ENCODE peak calls at places on chromosomes 16 and 17, in ten cellular contexts. C is osteoblast, L is HCT116, Q is GM12878, X is GM23248, R is mammary epithelial cell, K is K562, N is fibroblast of lung, Z is H9, W is IMR-90. B is an unnamed sample.

GRCh38 chr16:67269766-67270165 is 9.6 kb upstream of the PLEKHG4 start:
- DNase-seq in Z (peak), K (no peak), C (peak), X (peak), R (peak), Q (no peak), W (no peak), N (peak), L (no peak), B (no peak)

GRCh38 chr17:21210411-21211076 is 3.4 kb downstream of the TMEM11 start:
- DNase-seq in C (no peak), X (no peak), Z (no peak), K (no peak), Q (no peak), R (no peak), L (no peak), W (no peak), N (no peak), B (no peak)

GRCh38 chr17:66976781-66977201 is 12.3 kb downstream of the CACNG4 start:
- DNase-seq in N (no peak), K (no peak), Q (no peak), X (no peak), Z (no peak), L (no peak), C (peak), W (no peak), R (no peak), B (no peak)

GRCh38 chr17:46023783-46024388 is 24.8 kb downstream of the STH start:
- DNase-seq in C (no peak), K (no peak), L (no peak), R (no peak), N (no peak), Q (no peak), X (no peak), W (no peak), Z (no peak), B (no peak)

GRCh38 chr16:7792346-7792745 is 459.7 kb downstream of the RBFOX1 start:
- DNase-seq in N (no peak), X (no peak), W (no peak), K (no peak), Z (no peak), Q (no peak), R (no peak), L (no peak), C (no peak), B (no peak)

GRCh38 chr17:43556292-43556691 is 10.2 kb upstream of the ETV4 start:
- DNase-seq in L (no peak), K (peak), C (peak), R (peak), W (peak), N (no peak), Z (no peak), Q (no peak), X (peak), B (no peak)

GRCh38 chr16:22859925-22860324 is 46.0 kb downstream of the HS3ST2 start:
- DNase-seq in X (no peak), Q (no peak), Z (peak), C (peak), R (no peak), N (no peak), W (no peak), K (no peak), L (no peak), B (no peak)

GRCh38 chr16:22071352-22071923 is 20.9 kb upstream of the VWA3A start:
- DNase-seq in N (no peak), W (no peak), R (peak), Z (no peak), X (no peak), Q (no peak), K (no peak), L (no peak), C (no peak), B (no peak)

GRCh38 chr17:76416899-76417298 is 32.5 kb downstream of the SPHK1 start:
- DNase-seq in R (no peak), Q (no peak), X (no peak), K (no peak), N (no peak), W (no peak), Z (no peak), L (no peak), C (no peak), B (no peak)

GRCh38 chr16:67884684-67885083 is at the start of gene NRN1L:
- DNase-seq in K (peak), N (peak), Q (no peak), X (peak), Z (peak), W (peak), R (peak), L (no peak), C (peak), B (peak)

GRCh38 chr17:17119533-17119932 is 77.3 kb downstream of the MPRIP start:
- DNase-seq in C (peak), W (peak), Z (no peak), L (no peak), R (peak), Q (peak), K (no peak), N (peak), X (peak), B (peak)

GRCh38 chr17:9922012-9922848 is 17.2 kb upstream of the RCVRN start:
- DNase-seq in X (no peak), R (no peak), Z (no peak), K (no peak), W (no peak), N (no peak), C (no peak), L (no peak), Q (no peak), B (no peak)

GRCh38 chr16:50088302-50088701 is 22.5 kb downstream of the HEATR3 start:
- DNase-seq in Q (no peak), R (peak), X (no peak), N (no peak), W (no peak), L (no peak), C (no peak), Z (no peak), K (no peak), B (no peak)

GRCh38 chr17:42248351-42249179 is 27.6 kb downstream of the STAT5B start:
- DNase-seq in R (no peak), W (peak), X (peak), L (no peak), K (no peak), C (peak), Q (peak), Z (no peak), N (peak), B (peak)

GRCh38 chr17:54046570-54046969 is 223.8 kb downstream of the KIF2B start:
- DNase-seq in C (no peak), L (no peak), N (no peak), X (no peak), K (no peak), W (no peak), R (no peak), Z (no peak), Q (no peak), B (no peak)

GRCh38 chr16:7025616-7026190 is 306.9 kb upstream of the RBFOX1 start:
- DNase-seq in R (no peak), N (no peak), L (no peak), C (no peak), Q (no peak), X (peak), K (peak), Z (peak), W (no peak), B (peak)

DNA sequence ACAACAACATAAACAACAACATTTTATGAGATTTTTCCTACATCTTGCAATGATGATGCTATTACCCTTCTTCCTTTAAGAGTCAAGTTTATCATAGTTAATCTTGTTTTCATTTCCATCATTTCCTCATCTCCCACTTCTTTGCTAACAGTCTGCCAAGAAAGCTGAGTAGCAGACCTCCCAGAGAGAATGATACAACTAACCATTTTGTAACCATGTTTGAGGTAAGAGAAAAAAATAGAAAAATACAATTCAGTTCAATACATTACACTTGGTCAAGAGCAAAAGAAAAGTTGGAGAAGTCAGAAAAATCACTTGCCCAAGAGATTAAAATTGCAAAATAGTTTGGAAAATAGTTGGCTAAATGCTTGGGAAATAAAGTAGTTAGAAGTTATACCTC is 154.5 kb downstream of the ABCA8 start:
- DNase-seq in Z (no peak), W (peak), R (no peak), L (no peak), X (peak), K (no peak), Q (no peak), C (no peak), N (peak), B (no peak)
- H2AFZ ChIP-seq in Z (no peak), W (no peak), R (no peak), L (no peak), X (no peak), K (no peak), Q (no peak), C (no peak), N (peak), B (no peak)

GRCh38 chr17:60601443-60602384 is 1.7 kb downstream of the PPM1D start:
- DNase-seq in W (peak), Z (peak), K (peak), Q (peak), N (peak), C (peak), R (peak), X (peak), L (peak), B (peak)

GRCh38 chr17:60602871-60603270 is 2.9 kb downstream of the PPM1D start:
- DNase-seq in N (no peak), W (no peak), L (no peak), R (no peak), X (peak), Q (no peak), Z (no peak), C (no peak), K (no peak), B (no peak)

GRCh38 chr17:60604686-60605334 is 4.8 kb downstream of the PPM1D start:
- DNase-seq in Q (no peak), N (peak), Z (no peak), K (no peak), L (peak), W (peak), C (peak), R (peak), X (peak), B (no peak)

GRCh38 chr17:60602385-60602742 is 2.4 kb downstream of the PPM1D start:
- DNase-seq in C (no peak), Z (no peak), R (no peak), K (no peak), Q (no peak), W (no peak), L (no peak), N (no peak), X (peak), B (no peak)

GRCh38 chr17:60606036-60606435 is 6.0 kb downstream of the PPM1D start:
- DNase-seq in X (no peak), R (no peak), K (no peak), L (no peak), N (no peak), Z (no peak), W (no peak), C (no peak), Q (no peak), B (no peak)
- H3K4me2 ChIP-seq in X (no peak), R (no peak), K (no peak), L (no peak), N (no peak), Z (no peak), W (no peak), C (no peak), Q (peak), B (peak)

GRCh38 chr16:86199182-86199581 is 300.2 kb downstream of the IRF8 start:
- DNase-seq in C (no peak), K (no peak), W (peak), L (no peak), R (no peak), Q (no peak), N (no peak), Z (no peak), X (no peak), B (no peak)

GRCh38 chr16:86198201-86199118 is 299.5 kb downstream of the IRF8 start:
- DNase-seq in L (no peak), N (no peak), X (no peak), R (no peak), W (no peak), Z (no peak), C (no peak), Q (no peak), K (no peak), B (no peak)

GRCh38 chr16:86200722-86201121 is 301.8 kb downstream of the IRF8 start:
- DNase-seq in N (no peak), R (no peak), K (no peak), Z (peak), Q (no peak), L (no peak), C (no peak), W (peak), X (no peak), B (no peak)

GRCh38 chr16:86201746-86202145 is 302.8 kb downstream of the IRF8 start:
- DNase-seq in W (no peak), R (no peak), N (no peak), Z (no peak), X (no peak), C (no peak), Q (no peak), L (no peak), K (no peak), B (no peak)

GRCh38 chr16:86199871-86200700 is 301.1 kb downstream of the IRF8 start:
- DNase-seq in W (peak), L (no peak), N (peak), C (no peak), K (no peak), Q (no peak), X (no peak), Z (no peak), R (no peak), B (no peak)
- H2AFZ ChIP-seq in W (peak), L (no peak), N (peak), C (no peak), K (no peak), Q (no peak), X (no peak), Z (no peak), R (no peak), B (no peak)

GRCh38 chr17:37607637-37608368 is 1.4 kb downstream of the SYNRG start:
- DNase-seq in R (no peak), X (no peak), Q (no peak), Z (no peak), N (no peak), W (no peak), C (no peak), L (no peak), K (no peak), B (peak)

GRCh38 chr17:37609170-37610040 is at the start of gene SYNRG:
- DNase-seq in R (peak), N (peak), Q (peak), W (peak), X (peak), C (peak), K (peak), L (peak), Z (peak), B (peak)

GRCh38 chr17:37605813-37606505 is 3.3 kb downstream of the SYNRG start:
- DNase-seq in Z (no peak), C (peak), Q (no peak), X (peak), W (no peak), R (no peak), N (peak), K (no peak), L (no peak), B (peak)

GRCh38 chr17:37608369-37609169 is 649 bp downstream of the SYNRG start:
- DNase-seq in Z (peak), Q (no peak), K (no peak), N (peak), R (peak), C (peak), L (no peak), W (peak), X (peak), B (peak)

GRCh38 chr17:37605081-37605480 is 4.1 kb downstream of the SYNRG start:
- DNase-seq in X (peak), N (peak), W (peak), C (no peak), K (no peak), Z (no peak), R (no peak), Q (no peak), L (no peak), B (no peak)
- H3K4me2 ChIP-seq in X (peak), N (no peak), W (peak), C (no peak), K (no peak), Z (no peak), R (no peak), Q (no peak), L (no peak), B (peak)

B was measured in DND-41.